ENCODE peak calls at places on chromosomes 13 and 19, in nine cellular contexts. N is cerebellar cortex; L is GM03348; S is stimulated activated CD4-positive, alpha-beta T cell treated with anti-CD3 and anti-CD28 coated beads, Interleukin-2, amount 100 ng/mL, for 48 hours; P is amniotic stem cell; X is tibial nerve; E is DMS 273 treated with DMSO at 0.1 percent for 48 hours; Z is AG09309; A is upper lobe of right lung. U is an unnamed sample.

GRCh38 chr13:36094478-36094877 is 36.7 kb downstream of the DCLK1 start:
- DNase-seq in A (no peak), S (no peak), P (no peak), E (no peak), Z (no peak), N (no peak), X (no peak), L (no peak), U (no peak)

GRCh38 chr13:99275093-99275469 is 16.9 kb upstream of the GPR18 start:
- DNase-seq in S (no peak), N (peak), X (no peak), Z (peak), L (peak), A (no peak), E (no peak), P (no peak), U (peak)

GRCh38 chr19:32630338-32630737 is 44.6 kb downstream of the ANKRD27 start:
- DNase-seq in E (no peak), Z (no peak), S (no peak), L (no peak), P (no peak), A (no peak), X (no peak), N (no peak), U (no peak)

GRCh38 chr19:12453495-12453894 is 12.7 kb upstream of the ZNF443 start:
- DNase-seq in Z (no peak), X (no peak), E (no peak), N (no peak), A (no peak), P (no peak), L (no peak), S (no peak), U (no peak)

GRCh38 chr19:47430041-47430802 is 10.9 kb upstream of the MEIS3 start:
- DNase-seq in L (peak), S (no peak), N (no peak), Z (no peak), X (no peak), A (peak), E (no peak), P (no peak), U (no peak)

GRCh38 chr19:30227661-30228112 is 144.5 kb upstream of the ZNF536 start:
- DNase-seq in P (peak), S (peak), L (peak), E (no peak), X (peak), N (peak), A (peak), Z (no peak), U (peak)

GRCh38 chr13:108957369-108958012 is 328.1 kb downstream of the MYO16 start:
- DNase-seq in A (no peak), N (no peak), P (peak), S (no peak), X (peak), L (peak), E (no peak), Z (peak), U (no peak)

GRCh38 chr19:17751103-17751911 is at the start of gene FCHO1:
- DNase-seq in A (peak), P (no peak), N (no peak), E (no peak), Z (no peak), L (no peak), X (peak), S (peak), U (peak)

GRCh38 chr19:6890421-6890913 is 3.1 kb downstream of the ADGRE1 start:
- DNase-seq in N (no peak), X (no peak), A (no peak), E (no peak), S (no peak), P (no peak), L (no peak), Z (no peak), U (no peak)

GRCh38 chr13:114134944-114135610 is 2.7 kb upstream of the RASA3 start:
- DNase-seq in N (peak), S (no peak), X (no peak), Z (no peak), L (no peak), A (no peak), P (no peak), E (no peak), U (no peak)

GRCh38 chr19:3983542-3983914 is 1.7 kb downstream of the EEF2 start:
- DNase-seq in E (no peak), P (no peak), L (no peak), X (no peak), Z (no peak), A (no peak), S (no peak), N (no peak), U (no peak)

GRCh38 chr13:69737129-69737935 is 370.3 kb upstream of the ATXN8OS start:
- DNase-seq in P (no peak), N (no peak), X (no peak), E (no peak), A (no peak), S (no peak), Z (no peak), L (no peak), U (no peak)

GRCh38 chr13:42720116-42720857 is 61.1 kb upstream of the FAM216B start:
- DNase-seq in A (no peak), S (no peak), N (no peak), X (no peak), Z (peak), E (no peak), P (peak), L (peak), U (no peak)

GRCh38 chr13:20446405-20446804 is 79.3 kb downstream of the CRYL1 start:
- DNase-seq in A (no peak), X (no peak), E (no peak), P (no peak), Z (no peak), N (no peak), L (no peak), S (no peak), U (no peak)

U was measured in heart left ventricle.